ENCODE peak calls at places on chromosomes 12 and 14, in seven cellular contexts. Q is heart left ventricle, R is A549, K is right atrium auricular region, A is heart right ventricle, D is GM23248, Y is tibial nerve. Z is an unnamed sample.

GRCh38 chr14:59777006-59777579 is 93.5 kb downstream of the RTN1 start:
- DNase-seq in K (no peak), R (no peak), Y (no peak), D (no peak), Q (no peak), A (no peak), Z (no peak)

GRCh38 chr12:90058721-90059120 is 350.1 kb upstream of the ATP2B1 start:
- DNase-seq in D (peak; percentile 88), R (peak; percentile 53), A (no peak), Y (no peak), K (no peak), Q (no peak), Z (no peak)

GRCh38 chr14:29039171-29039570 is 272.6 kb downstream of the FOXG1 start:
- DNase-seq in D (peak; percentile 33), Q (no peak), A (no peak), R (no peak), Y (no peak), K (no peak), Z (no peak)

GRCh38 chr14:23478109-23478698 is 8.7 kb downstream of the NGDN start:
- DNase-seq in K (peak; percentile 72), R (peak; percentile 71), Y (peak; percentile 20), D (peak; percentile 75), Q (peak; percentile 51), A (no peak), Z (peak; percentile 52)

GRCh38 chr12:21169878-21170472 is 39.0 kb downstream of the SLCO1B1 start:
- DNase-seq in Q (no peak), D (peak; percentile 42), R (peak; percentile 61), K (no peak), Y (no peak), A (no peak), Z (no peak)

GRCh38 chr12:132386926-132387497 is 57.6 kb upstream of the GALNT9 start:
- DNase-seq in Y (no peak), K (no peak), A (no peak), Q (peak; percentile 6), R (no peak), D (no peak), Z (no peak)

GRCh38 chr12:132171968-132172521 is 27.8 kb downstream of the NOC4L start:
- DNase-seq in Y (no peak), D (no peak), R (no peak), Q (peak; percentile 13), A (peak; percentile 7), K (no peak), Z (no peak)

GRCh38 chr12:116194935-116195431 is 82.5 kb downstream of the MED13L start:
- DNase-seq in D (no peak), A (no peak), Q (no peak), R (peak; percentile 14), K (no peak), Y (no peak), Z (no peak)

GRCh38 chr14:54261283-54261682 is 135.5 kb upstream of the CDKN3 start:
- DNase-seq in A (no peak), K (no peak), Q (no peak), Y (no peak), D (no peak), R (no peak), Z (no peak)

GRCh38 chr14:53539489-53540126 is 386.5 kb upstream of the DDHD1 start:
- DNase-seq in A (peak; percentile 68), D (peak; percentile 77), Q (peak; percentile 78), Y (peak; percentile 59), R (peak; percentile 86), K (peak; percentile 89), Z (peak; percentile 69)

GRCh38 chr14:51962678-51963077 is 26.7 kb upstream of the RTRAF start:
- DNase-seq in K (no peak), R (no peak), Q (no peak), D (peak; percentile 24), Y (no peak), A (no peak), Z (no peak)

GRCh38 chr12:107635139-107635538 is 50.5 kb upstream of the PWP1 start:
- DNase-seq in Q (no peak), K (no peak), Y (no peak), R (no peak), A (no peak), D (no peak), Z (no peak)

GRCh38 chr12:51910168-51910567 is 2.9 kb downstream of the ACVRL1 start:
- DNase-seq in Q (no peak), R (no peak), K (no peak), A (no peak), D (peak; percentile 74), Y (no peak), Z (no peak)

GRCh38 chr12:120012067-120012621 is 23.1 kb downstream of the BICDL1 start:
- DNase-seq in D (peak; percentile 40), K (no peak), Y (no peak), Q (no peak), R (peak; percentile 78), A (no peak), Z (no peak)

GRCh38 chr14:53764846-53765245 is 191.8 kb downstream of the BMP4 start:
- DNase-seq in K (no peak), A (no peak), Q (no peak), D (no peak), R (no peak), Y (no peak), Z (no peak)

GRCh38 chr12:26125451-26126339 is 858 bp upstream of the BHLHE41 start:
- DNase-seq in K (peak; percentile 85), Q (peak; percentile 87), A (peak; percentile 68), D (peak; percentile 91), Y (peak; percentile 51), R (peak; percentile 82), Z (peak; percentile 81)

GRCh38 chr12:112979281-112979680 is 962 bp downstream of the OAS2 start:
- DNase-seq in K (peak; percentile 65), Y (no peak), R (no peak), Q (no peak), A (no peak), D (no peak), Z (no peak)

GRCh38 chr14:59455411-59455810 is 9.8 kb downstream of the GPR135 start:
- DNase-seq in A (no peak), D (peak; percentile 79), Y (no peak), Q (no peak), K (no peak), R (no peak), Z (no peak)

GRCh38 chr12:110349521-110350151 is 53.9 kb downstream of the ANAPC7 start:
- DNase-seq in D (no peak), K (no peak), R (no peak), A (no peak), Y (no peak), Q (no peak), Z (no peak)

DNA sequence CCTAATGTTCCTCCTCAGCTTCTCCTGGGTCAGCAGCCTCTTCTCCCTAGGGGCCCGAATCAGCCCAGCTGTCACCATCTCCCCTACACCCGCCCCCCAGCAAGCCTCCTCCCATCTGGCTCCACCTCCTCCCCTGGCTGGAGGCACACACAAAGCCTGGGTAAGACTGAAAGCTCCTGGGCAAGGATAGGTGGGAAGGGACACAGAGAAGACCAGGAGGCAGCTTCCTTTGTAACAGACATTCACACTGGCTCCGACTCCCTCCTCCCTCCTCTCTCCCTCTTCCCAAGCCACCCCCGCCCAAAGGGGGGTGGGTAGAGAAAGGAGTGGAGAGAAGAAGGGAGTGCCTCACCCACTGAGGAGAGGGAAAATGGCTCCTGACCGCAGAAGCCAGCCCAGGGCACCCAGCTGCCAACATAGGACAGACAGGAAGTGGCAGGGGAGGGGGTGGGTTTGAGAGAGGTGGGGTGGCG is 4.0 kb downstream of the CHD4 start:
- DNase-seq in A (peak; percentile 69), K (peak; percentile 69), Y (no peak), Q (peak; percentile 80), D (peak; percentile 53), R (no peak), Z (no peak)
- H3K4me3 ChIP-seq in A (peak overlapping the region; percentile 16), K (peak overlapping the region; percentile 7), Y (no peak overlapping the region), Q (peak overlapping the region; percentile 80), D (peak overlapping the region; percentile 91), R (no peak overlapping the region), Z (peak overlapping the region; percentile 90)

GRCh38 chr14:105903971-105904370 is 377.6 kb downstream of the TMEM121 start:
- DNase-seq in Q (no peak), A (no peak), K (no peak), R (no peak), D (no peak), Y (no peak), Z (no peak)

GRCh38 chr14:105901226-105901625 is 374.8 kb downstream of the TMEM121 start:
- DNase-seq in Y (no peak), A (no peak), R (no peak), Q (no peak), K (no peak), D (no peak), Z (no peak)

GRCh38 chr14:105904379-105904778 is 378.0 kb downstream of the TMEM121 start:
- DNase-seq in Y (no peak), D (no peak), A (no peak), K (no peak), R (no peak), Q (no peak), Z (no peak)

GRCh38 chr14:105900398-105901160 is 374.2 kb downstream of the TMEM121 start:
- DNase-seq in Y (no peak), K (no peak), R (no peak), Q (no peak), A (no peak), D (no peak), Z (no peak)

DNA sequence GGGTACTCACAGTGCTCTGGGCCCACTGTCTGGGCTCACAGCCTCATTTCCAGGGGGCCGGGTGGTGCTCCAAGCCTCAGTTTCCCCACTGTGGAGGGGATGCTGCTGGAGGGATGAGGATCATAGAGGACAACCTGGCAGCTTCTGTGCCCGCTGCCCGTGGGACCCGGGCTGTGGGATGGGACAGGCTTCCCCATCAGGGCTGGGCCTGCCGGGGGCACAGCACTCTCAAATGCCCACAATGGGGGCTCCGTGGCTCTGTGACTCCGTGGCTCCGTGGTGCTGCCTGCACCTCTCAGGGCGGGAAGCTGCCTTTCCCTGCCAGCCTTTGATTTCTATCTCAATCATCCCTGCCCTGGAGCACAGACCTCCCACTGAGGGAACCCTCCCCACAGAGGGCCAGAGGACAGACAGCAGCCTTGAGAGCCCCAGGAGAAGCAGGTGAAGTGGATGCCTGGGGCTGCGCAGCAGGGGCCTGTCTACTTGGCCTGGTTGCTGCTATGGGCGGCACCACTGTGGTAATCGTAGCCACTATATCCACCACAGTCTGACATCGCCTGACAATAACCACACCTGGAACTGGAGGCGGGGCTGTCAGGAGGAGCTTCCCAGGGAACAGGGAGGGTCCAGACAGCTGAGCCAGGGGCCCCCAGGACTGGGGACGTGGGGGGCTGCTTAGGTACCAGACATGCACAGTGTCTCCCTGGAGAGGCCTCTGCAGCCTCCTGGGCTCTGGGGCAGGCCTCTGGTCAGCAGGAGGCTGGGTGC is 375.9 kb downstream of the TMEM121 start:
- DNase-seq in K (no peak), D (no peak), R (no peak), A (no peak), Y (no peak), Q (no peak), Z (no peak)
- H3K9me3 ChIP-seq in K (no peaks in the 10 kb centered on the region), D (no peaks in the 10 kb centered on the region), R (no peaks in the 10 kb centered on the region), A (no peaks in the 10 kb centered on the region), Y (no peaks in the 10 kb centered on the region), Q (peaks cover 5% of the 10 kb centered on the region), Z (no peaks in the 10 kb centered on the region)

GRCh38 chr12:77160931-77161330 is 95.6 kb upstream of the E2F7 start:
- DNase-seq in R (no peak), K (no peak), Y (no peak), Q (no peak), D (peak; percentile 3), A (no peak), Z (no peak)
- H3K27ac ChIP-seq in R (no peak overlapping the region), K (no peak overlapping the region), Y (no peak overlapping the region), Q (no peak overlapping the region), D (no peak overlapping the region), A (no peak overlapping the region), Z (no peak overlapping the region)

GRCh38 chr12:129994634-129995033 is 90.8 kb upstream of the TMEM132D start:
- DNase-seq in Y (no peak), D (no peak), R (no peak), K (no peak), A (no peak), Q (no peak), Z (no peak)

GRCh38 chr12:129997239-129997638 is 93.4 kb upstream of the TMEM132D start:
- DNase-seq in D (no peak), A (no peak), Q (no peak), R (no peak), K (no peak), Y (no peak), Z (no peak)
- H3K4me3 ChIP-seq in D (no peak overlapping the region), A (no peak overlapping the region), Q (no peak overlapping the region), R (no peak overlapping the region), K (no peak overlapping the region), Y (no peak overlapping the region), Z (no peak overlapping the region)